ENCODE peak calls at places on chromosome 12, in ten cellular contexts. X, I, U, C, T, E, W, B, Q and H are unnamed samples.

GRCh38 chr12:2288875-2289274 is 236.1 kb downstream of the CACNA1C start:
- DNase-seq in X (no peak), I (no peak), U (no peak), C (no peak), T (no peak), E (no peak), W (no peak), B (no peak), Q (no peak), H (no peak)

GRCh38 chr12:43728698-43729097 is 29.9 kb downstream of the PUS7L start:
- DNase-seq in X (no peak), I (no peak), U (no peak), C (no peak), T (no peak), E (no peak), W (no peak), B (no peak), Q (no peak), H (no peak)

GRCh38 chr12:18358077-18358476 is 96.8 kb downstream of the PIK3C2G start:
- DNase-seq in X (no peak), I (no peak), U (no peak), C (no peak), T (no peak), E (no peak), W (no peak), B (no peak), Q (no peak), H (no peak)

GRCh38 chr12:53299454-53300180 is at the start of gene MYG1:
- DNase-seq in X (peak; percentile 89), I (peak; percentile 88), U (peak; percentile 86), C (peak; percentile 86), T (peak; percentile 88), E (peak; percentile 81), W (peak; percentile 94), B (peak; percentile 91), Q (peak; percentile 95), H (peak; percentile 96)

GRCh38 chr12:19223018-19223417 is 93.5 kb downstream of the PLEKHA5 start:
- DNase-seq in X (peak; percentile 45), I (no peak), U (no peak), C (peak; percentile 46), T (no peak), E (no peak), W (no peak), B (no peak), Q (no peak), H (no peak)

GRCh38 chr12:48189331-48190125 is 6.1 kb downstream of the CCDC184 start:
- DNase-seq in X (peak; percentile 82), I (no peak), U (peak; percentile 75), C (peak; percentile 85), T (peak; percentile 81), E (peak; percentile 73), W (no peak), B (peak; percentile 68), Q (no peak), H (no peak)

GRCh38 chr12:88493651-88494050 is 86.6 kb downstream of the KITLG start:
- DNase-seq in X (peak; percentile 86), I (no peak), U (no peak), C (peak; percentile 95), T (peak; percentile 93), E (peak; percentile 32), W (no peak), B (no peak), Q (no peak), H (no peak)

GRCh38 chr12:54216580-54217308 is 28.0 kb upstream of the SMUG1 start:
- DNase-seq in X (peak; percentile 79), I (no peak), U (peak; percentile 65), C (peak; percentile 88), T (peak; percentile 85), E (peak; percentile 63), W (peak; percentile 82), B (peak; percentile 92), Q (peak; percentile 89), H (peak; percentile 89)

GRCh38 chr12:7188557-7189397 is 709 bp upstream of the PEX5 start:
- DNase-seq in X (peak; percentile 82), I (no peak), U (peak; percentile 74), C (peak; percentile 61), T (peak; percentile 81), E (peak; percentile 30), W (peak; percentile 80), B (peak; percentile 81), Q (peak; percentile 80), H (peak; percentile 87)
- TF ChIP-seq CTCF in X (peak; percentile 74), I (peak; percentile 59), U (peak; percentile 60), C (peak; percentile 69), T (peak; percentile 84), E (peak; percentile 78), W (peak; percentile 74), B (peak; percentile 82), Q (peak; percentile 41), H (peak; percentile 77)

GRCh38 chr12:132190012-132190755 is 45.9 kb downstream of the NOC4L start:
- DNase-seq in X (no peak), I (no peak), U (peak; percentile 39), C (no peak), T (no peak), E (no peak), W (no peak), B (peak; percentile 48), Q (no peak), H (no peak)

GRCh38 chr12:132189378-132190011 is 45.2 kb downstream of the NOC4L start:
- DNase-seq in X (peak; percentile 93), I (peak; percentile 91), U (peak; percentile 88), C (peak; percentile 97), T (peak; percentile 90), E (peak; percentile 10), W (peak; percentile 96), B (peak; percentile 94), Q (peak; percentile 97), H (peak; percentile 97)

GRCh38 chr12:132188451-132189298 is 44.4 kb downstream of the NOC4L start:
- DNase-seq in X (no peak), I (no peak), U (no peak), C (no peak), T (no peak), E (no peak), W (no peak), B (no peak), Q (peak; percentile 52), H (peak; percentile 74)

GRCh38 chr12:132191715-132192553 is 47.7 kb downstream of the NOC4L start:
- DNase-seq in X (no peak), I (no peak), U (no peak), C (no peak), T (no peak), E (no peak), W (no peak), B (no peak), Q (no peak), H (no peak)

DNA sequence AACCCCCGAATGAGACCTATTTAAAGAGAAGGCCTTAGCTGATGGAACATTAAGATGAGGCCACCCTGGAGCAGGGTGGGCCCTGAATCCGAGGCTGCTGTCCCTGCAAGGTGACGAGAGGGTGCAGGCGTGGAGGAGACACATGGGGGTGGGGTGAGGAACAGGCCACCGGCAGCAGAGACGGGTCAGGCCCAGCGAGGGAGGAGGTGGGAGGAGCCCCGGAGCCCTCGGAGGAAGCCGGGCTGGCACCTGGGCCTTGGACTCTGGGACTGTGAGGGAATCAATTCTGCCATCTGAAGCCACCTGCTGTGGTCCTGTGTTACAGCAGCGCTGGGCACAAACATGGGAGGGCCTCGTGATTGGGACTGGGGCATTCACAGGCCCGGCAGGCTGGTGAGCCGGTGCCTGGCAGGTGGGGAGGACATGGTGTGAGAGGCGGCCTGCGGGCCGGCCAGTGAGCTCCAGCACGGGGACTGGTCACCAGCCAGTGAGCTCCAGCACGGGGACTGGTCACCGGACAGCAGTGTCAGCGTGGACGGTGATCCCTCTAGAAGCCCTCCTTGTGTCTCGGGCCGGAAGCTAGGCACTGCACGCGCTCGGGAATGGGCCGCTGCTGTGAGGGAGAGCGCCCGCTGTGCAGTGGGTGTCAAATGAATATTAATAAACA is 46.7 kb downstream of the NOC4L start:
- DNase-seq in X (no peak), I (no peak), U (no peak), C (no peak), T (no peak), E (no peak), W (no peak), B (no peak), Q (no peak), H (no peak)
- H3K4me3 ChIP-seq in X (no peak overlapping the region), I (no peak overlapping the region), U (no peak overlapping the region), C (peak overlapping the region; percentile 87), T (no peak overlapping the region), E (no peak overlapping the region), W (peak overlapping the region; percentile 73), B (no peak overlapping the region), Q (no peak overlapping the region), H (no peak overlapping the region)

GRCh38 chr12:72268386-72268785 is 3.8 kb upstream of the TRHDE start:
- DNase-seq in X (no peak), I (no peak), U (no peak), C (no peak), T (no peak), E (no peak), W (no peak), B (no peak), Q (no peak), H (no peak)

GRCh38 chr12:72270246-72270645 is 1.9 kb upstream of the TRHDE start:
- DNase-seq in X (no peak), I (no peak), U (no peak), C (no peak), T (no peak), E (no peak), W (no peak), B (no peak), Q (no peak), H (no peak)

GRCh38 chr12:72269491-72269890 is 2.7 kb upstream of the TRHDE start:
- DNase-seq in X (no peak), I (no peak), U (no peak), C (peak; percentile 71), T (no peak), E (no peak), W (no peak), B (no peak), Q (no peak), H (no peak)

GRCh38 chr12:72264548-72265175 is 7.5 kb upstream of the TRHDE start:
- DNase-seq in X (peak; percentile 33), I (no peak), U (no peak), C (peak; percentile 62), T (peak; percentile 34), E (no peak), W (no peak), B (peak; percentile 44), Q (no peak), H (no peak)

DNA sequence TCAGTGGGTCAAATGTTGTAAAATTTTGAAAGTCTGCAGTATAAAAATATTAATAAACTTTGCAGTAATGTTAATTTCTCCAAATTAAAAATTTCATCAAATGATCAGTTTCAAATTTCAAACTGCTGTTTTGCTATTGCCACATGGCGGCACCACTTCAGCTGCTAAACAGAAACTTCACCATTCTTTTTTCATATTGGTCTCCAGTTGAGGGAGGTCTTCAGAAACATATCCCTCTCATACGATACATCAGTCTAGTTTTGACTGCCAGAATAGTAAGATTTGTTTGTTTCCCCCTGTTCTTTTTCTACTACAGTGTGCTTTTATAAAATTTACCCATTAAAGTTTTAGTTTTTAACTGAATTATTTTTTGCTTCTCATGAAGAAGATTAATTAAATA is 4.2 kb upstream of the TRHDE start:
- DNase-seq in X (no peak), I (no peak), U (no peak), C (peak; percentile 52), T (no peak), E (no peak), W (no peak), B (no peak), Q (no peak), H (no peak)
- TF ChIP-seq CTCF in X (peak; percentile 9), I (no peak), U (no peak), C (peak; percentile 81), T (peak; percentile 20), E (peak; percentile 48), W (no peak), B (no peak), Q (no peak), H (peak; percentile 28)

DNA sequence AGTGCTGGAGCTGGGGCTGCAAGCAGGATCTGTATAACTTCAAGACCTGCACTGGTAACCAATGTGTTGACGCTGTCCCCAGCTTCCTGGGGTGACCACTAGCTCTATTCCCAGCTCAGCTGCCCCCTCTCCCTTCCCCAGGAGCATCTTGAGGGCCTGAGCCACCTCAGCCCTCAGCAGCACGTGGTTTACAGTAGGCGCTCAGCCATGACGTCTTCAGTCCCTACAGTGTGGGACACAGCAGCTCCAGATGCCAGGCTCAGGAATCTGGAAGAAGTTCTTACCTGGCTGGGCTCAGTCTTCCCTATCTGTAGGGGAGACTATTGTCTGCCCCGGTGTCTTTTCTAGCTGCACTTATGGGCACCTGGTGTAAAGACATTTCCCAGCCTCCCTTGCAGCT is 8.6 kb downstream of the SDS start:
- DNase-seq in X (no peak), I (no peak), U (no peak), C (no peak), T (no peak), E (no peak), W (no peak), B (no peak), Q (no peak), H (no peak)
- H3K4me3 ChIP-seq in X (no peak overlapping the region), I (no peak overlapping the region), U (no peak overlapping the region), C (no peak overlapping the region), T (no peak overlapping the region), E (no peak overlapping the region), W (no peak overlapping the region), B (no peak overlapping the region), Q (no peak overlapping the region), H (no peak overlapping the region)